ENCODE peak calls at places on chromosomes 16 and 17, in ten cellular contexts. U, D, F, A, S, W, K, T, X and O are unnamed samples.

GRCh38 chr17:41777579-41778188 is 8.8 kb downstream of the JUP start:
- DNase-seq in U (no peak), D (no peak), F (peak), A (peak), S (no peak), W (no peak), K (peak), T (no peak), X (no peak), O (peak)

GRCh38 chr16:28974007-28974436 is 556 bp upstream of the SPNS1 start:
- DNase-seq in U (peak), D (no peak), F (peak), A (peak), S (no peak), W (peak), K (peak), T (peak), X (no peak), O (peak)

GRCh38 chr16:2091722-2092620 is 43.7 kb downstream of the PKD1 start:
- DNase-seq in U (no peak), D (no peak), F (no peak), A (no peak), S (no peak), W (no peak), K (peak), T (no peak), X (no peak), O (no peak)

GRCh38 chr17:41768682-41769288 is 17.7 kb downstream of the JUP start:
- DNase-seq in U (no peak), D (no peak), F (no peak), A (no peak), S (no peak), W (no peak), K (no peak), T (no peak), X (no peak), O (no peak)

GRCh38 chr17:49436174-49436573 is 21.5 kb upstream of the PHB1 start:
- DNase-seq in U (no peak), D (no peak), F (no peak), A (no peak), S (peak), W (no peak), K (no peak), T (no peak), X (no peak), O (no peak)

GRCh38 chr17:13851889-13852288 is 217.4 kb upstream of the COX10 start:
- DNase-seq in U (no peak), D (no peak), F (no peak), A (no peak), S (no peak), W (no peak), K (no peak), T (no peak), X (no peak), O (no peak)

GRCh38 chr16:68229431-68230175 is 6.3 kb downstream of the ESRP2 start:
- DNase-seq in U (peak), D (no peak), F (peak), A (no peak), S (peak), W (no peak), K (peak), T (peak), X (no peak), O (peak)

GRCh38 chr17:39926135-39926587 is 1.2 kb downstream of the ORMDL3 start:
- DNase-seq in U (no peak), D (no peak), F (no peak), A (no peak), S (no peak), W (no peak), K (peak), T (no peak), X (no peak), O (no peak)

GRCh38 chr17:65557349-65558310 is 3.8 kb downstream of the AXIN2 start:
- DNase-seq in U (no peak), D (no peak), F (no peak), A (no peak), S (no peak), W (no peak), K (no peak), T (no peak), X (no peak), O (peak)

GRCh38 chr16:88618182-88618955 is 20.0 kb upstream of the IL17C start:
- DNase-seq in U (no peak), D (no peak), F (no peak), A (no peak), S (no peak), W (no peak), K (peak), T (no peak), X (no peak), O (no peak)

GRCh38 chr17:44847581-44847980 is at the start of gene HIGD1B:
- DNase-seq in U (no peak), D (no peak), F (no peak), A (peak), S (no peak), W (no peak), K (no peak), T (no peak), X (no peak), O (no peak)

GRCh38 chr17:76265624-76266243 is 586 bp downstream of the UBALD2 start:
- DNase-seq in U (peak), D (no peak), F (no peak), A (peak), S (peak), W (no peak), K (peak), T (peak), X (no peak), O (peak)

GRCh38 chr17:34727601-34728000 is 148.2 kb downstream of the TMEM132E start:
- DNase-seq in U (no peak), D (no peak), F (no peak), A (no peak), S (no peak), W (no peak), K (no peak), T (no peak), X (no peak), O (no peak)

GRCh38 chr16:53872248-53873221 is 168.6 kb downstream of the FTO start:
- DNase-seq in U (no peak), D (no peak), F (no peak), A (no peak), S (no peak), W (no peak), K (no peak), T (no peak), X (no peak), O (peak)

GRCh38 chr16:87686697-87687570 is 78.9 kb downstream of the KLHDC4 start:
- DNase-seq in U (no peak), D (no peak), F (no peak), A (no peak), S (no peak), W (no peak), K (no peak), T (no peak), X (no peak), O (no peak)

GRCh38 chr16:2838928-2839327 is 8.8 kb downstream of the ZG16B start:
- DNase-seq in U (peak), D (no peak), F (peak), A (peak), S (no peak), W (no peak), K (peak), T (peak), X (no peak), O (peak)

GRCh38 chr17:57614742-57615141 is 130.4 kb downstream of the CCDC182 start:
- DNase-seq in U (no peak), D (no peak), F (no peak), A (no peak), S (no peak), W (peak), K (no peak), T (no peak), X (no peak), O (no peak)

GRCh38 chr17:62819511-62820221 is 11.6 kb upstream of the MARCHF10 start:
- DNase-seq in U (peak), D (peak), F (peak), A (peak), S (no peak), W (peak), K (peak), T (peak), X (peak), O (peak)

GRCh38 chr16:79770244-79771064 is 169.9 kb upstream of the MAF start:
- DNase-seq in U (peak), D (peak), F (peak), A (peak), S (peak), W (peak), K (peak), T (peak), X (peak), O (no peak)

GRCh38 chr17:28514571-28515002 is 8.4 kb downstream of the FOXN1 start:
- DNase-seq in U (no peak), D (no peak), F (no peak), A (no peak), S (no peak), W (no peak), K (no peak), T (no peak), X (no peak), O (no peak)

GRCh38 chr17:28953444-28954118 is 2.3 kb upstream of the PHF12 start:
- DNase-seq in U (peak), D (no peak), F (peak), A (no peak), S (peak), W (no peak), K (peak), T (peak), X (no peak), O (no peak)

GRCh38 chr16:74984194-74984669 is 691 bp downstream of the WDR59 start:
- DNase-seq in U (peak), D (no peak), F (no peak), A (no peak), S (no peak), W (no peak), K (peak), T (no peak), X (no peak), O (peak)

GRCh38 chr17:75704963-75705875 is 16.0 kb upstream of the ITGB4 start:
- DNase-seq in U (no peak), D (no peak), F (no peak), A (no peak), S (no peak), W (no peak), K (no peak), T (no peak), X (no peak), O (no peak)

GRCh38 chr16:76574651-76575050 is 297.4 kb downstream of the CNTNAP4 start:
- DNase-seq in U (no peak), D (no peak), F (no peak), A (no peak), S (no peak), W (no peak), K (peak), T (no peak), X (no peak), O (no peak)

GRCh38 chr17:63140255-63140654 is 174.2 kb downstream of the TANC2 start:
- DNase-seq in U (peak), D (no peak), F (no peak), A (no peak), S (no peak), W (no peak), K (no peak), T (no peak), X (no peak), O (no peak)

GRCh38 chr17:75909812-75910274 is 5.2 kb upstream of the MRPL38 start:
- DNase-seq in U (no peak), D (no peak), F (peak), A (no peak), S (no peak), W (no peak), K (no peak), T (no peak), X (no peak), O (no peak)

GRCh38 chr17:15490634-15491261 is 23.3 kb upstream of the CDRT4 start:
- DNase-seq in U (peak), D (no peak), F (peak), A (peak), S (peak), W (peak), K (peak), T (peak), X (no peak), O (peak)

GRCh38 chr17:45889579-45889978 is 4.8 kb upstream of the MAPT start:
- DNase-seq in U (no peak), D (no peak), F (no peak), A (no peak), S (no peak), W (no peak), K (peak), T (peak), X (no peak), O (no peak)

GRCh38 chr16:50372611-50373344 is 4.0 kb upstream of the BRD7 start:
- DNase-seq in U (no peak), D (peak), F (no peak), A (peak), S (peak), W (no peak), K (no peak), T (no peak), X (peak), O (peak)

GRCh38 chr16:74770826-74771526 is 3.6 kb downstream of the FA2H start:
- DNase-seq in U (no peak), D (no peak), F (no peak), A (no peak), S (no peak), W (no peak), K (no peak), T (no peak), X (no peak), O (no peak)

GRCh38 chr16:76222853-76223252 is 54.3 kb upstream of the CNTNAP4 start:
- DNase-seq in U (no peak), D (no peak), F (no peak), A (no peak), S (no peak), W (no peak), K (no peak), T (no peak), X (no peak), O (no peak)

GRCh38 chr17:28646039-28646754 is 1.2 kb upstream of the BLTP2 start:
- DNase-seq in U (no peak), D (no peak), F (no peak), A (no peak), S (no peak), W (no peak), K (no peak), T (no peak), X (no peak), O (no peak)

GRCh38 chr17:18987862-18988545 is 16.6 kb downstream of the FAM83G start:
- DNase-seq in U (no peak), D (no peak), F (no peak), A (no peak), S (no peak), W (no peak), K (no peak), T (no peak), X (no peak), O (no peak)

GRCh38 chr17:75046583-75047289 is at the start of the genes ATP5PD and KCTD2:
- DNase-seq in U (peak), D (peak), F (peak), A (peak), S (peak), W (peak), K (peak), T (peak), X (peak), O (peak)

GRCh38 chr17:39737761-39738567 is at the start of gene GRB7:
- DNase-seq in U (no peak), D (no peak), F (peak), A (no peak), S (no peak), W (peak), K (peak), T (peak), X (no peak), O (no peak)

GRCh38 chr17:78272914-78273258 is 41.5 kb downstream of the TMEM235 start:
- DNase-seq in U (no peak), D (no peak), F (no peak), A (no peak), S (no peak), W (no peak), K (no peak), T (no peak), X (no peak), O (no peak)
- TF ChIP-seq CTCF in U (no peak), D (no peak), F (no peak), A (no peak), S (no peak), W (no peak), K (no peak), T (no peak), X (no peak), O (no peak)

GRCh38 chr17:73210002-73210678 is 17.3 kb downstream of the COG1 start:
- DNase-seq in U (peak), D (no peak), F (no peak), A (no peak), S (no peak), W (no peak), K (no peak), T (no peak), X (no peak), O (no peak)
- TF ChIP-seq CTCF in U (peak), D (no peak), F (no peak), A (peak), S (no peak), W (peak), K (peak), T (peak), X (peak), O (peak)

DNA sequence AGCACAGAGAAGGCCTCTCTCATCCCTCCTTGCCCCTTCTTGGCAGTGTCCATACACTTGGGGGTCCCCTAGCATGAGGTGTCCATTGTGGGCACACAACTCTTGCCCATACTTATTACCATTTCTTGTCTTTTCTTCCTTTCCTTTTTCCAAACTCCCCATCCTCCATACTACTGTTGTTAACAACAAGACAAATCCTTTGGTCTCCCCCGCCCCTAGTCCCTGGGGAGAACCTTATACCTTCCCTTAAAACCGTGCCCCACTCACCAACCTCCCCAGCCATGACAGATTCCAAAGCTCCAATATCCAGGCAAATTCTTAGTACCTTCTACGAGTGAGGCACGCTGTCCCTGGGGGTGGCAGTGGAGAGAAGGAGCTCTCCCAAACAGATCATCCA is 82.9 kb downstream of the GAS7 start:
- DNase-seq in U (peak), D (no peak), F (no peak), A (no peak), S (no peak), W (no peak), K (no peak), T (no peak), X (no peak), O (no peak)
- TF ChIP-seq CTCF in U (no peak), D (no peak), F (no peak), A (no peak), S (no peak), W (no peak), K (no peak), T (no peak), X (no peak), O (no peak)

GRCh38 chr17:30095507-30096244 is 20.9 kb upstream of the NSRP1 start:
- DNase-seq in U (peak), D (no peak), F (no peak), A (no peak), S (no peak), W (no peak), K (peak), T (peak), X (no peak), O (peak)
- TF ChIP-seq CTCF in U (peak), D (peak), F (peak), A (peak), S (peak), W (peak), K (no peak), T (peak), X (peak), O (peak)

GRCh38 chr16:70805787-70806186 is 4.8 kb upstream of the VAC14 start:
- DNase-seq in U (peak), D (no peak), F (no peak), A (no peak), S (no peak), W (no peak), K (no peak), T (no peak), X (no peak), O (peak)

GRCh38 chr16:70809392-70810060 is 8.6 kb upstream of the VAC14 start:
- DNase-seq in U (no peak), D (no peak), F (no peak), A (no peak), S (no peak), W (no peak), K (no peak), T (no peak), X (no peak), O (no peak)

GRCh38 chr16:70805380-70805779 is 4.4 kb upstream of the VAC14 start:
- DNase-seq in U (no peak), D (no peak), F (no peak), A (no peak), S (no peak), W (no peak), K (no peak), T (no peak), X (no peak), O (peak)

GRCh38 chr16:70804729-70805169 is 3.8 kb upstream of the VAC14 start:
- DNase-seq in U (no peak), D (no peak), F (no peak), A (no peak), S (no peak), W (no peak), K (no peak), T (no peak), X (no peak), O (no peak)

GRCh38 chr16:70808371-70808770 is 7.4 kb upstream of the VAC14 start:
- DNase-seq in U (peak), D (no peak), F (no peak), A (no peak), S (no peak), W (no peak), K (no peak), T (no peak), X (no peak), O (no peak)
- TF ChIP-seq CTCF in U (peak), D (no peak), F (no peak), A (no peak), S (no peak), W (peak), K (no peak), T (no peak), X (no peak), O (peak)

GRCh38 chr16:47004652-47005051 is 31.2 kb upstream of the DNAJA2 start:
- DNase-seq in U (no peak), D (no peak), F (no peak), A (no peak), S (no peak), W (no peak), K (no peak), T (no peak), X (no peak), O (no peak)
- TF ChIP-seq CTCF in U (no peak), D (no peak), F (no peak), A (no peak), S (no peak), W (no peak), K (no peak), T (no peak), X (no peak), O (no peak)

GRCh38 chr16:85394511-85395206 is 218.5 kb upstream of the GSE1 start:
- DNase-seq in U (no peak), D (no peak), F (no peak), A (peak), S (peak), W (no peak), K (no peak), T (peak), X (no peak), O (no peak)
- TF ChIP-seq CTCF in U (no peak), D (no peak), F (no peak), A (no peak), S (no peak), W (no peak), K (no peak), T (no peak), X (no peak), O (no peak)

GRCh38 chr16:69798466-69798865 is 36.3 kb downstream of the WWP2 start:
- DNase-seq in U (peak), D (no peak), F (no peak), A (no peak), S (no peak), W (no peak), K (no peak), T (no peak), X (no peak), O (no peak)
- TF ChIP-seq CTCF in U (peak), D (peak), F (peak), A (peak), S (peak), W (peak), K (no peak), T (peak), X (peak), O (peak)

DNA sequence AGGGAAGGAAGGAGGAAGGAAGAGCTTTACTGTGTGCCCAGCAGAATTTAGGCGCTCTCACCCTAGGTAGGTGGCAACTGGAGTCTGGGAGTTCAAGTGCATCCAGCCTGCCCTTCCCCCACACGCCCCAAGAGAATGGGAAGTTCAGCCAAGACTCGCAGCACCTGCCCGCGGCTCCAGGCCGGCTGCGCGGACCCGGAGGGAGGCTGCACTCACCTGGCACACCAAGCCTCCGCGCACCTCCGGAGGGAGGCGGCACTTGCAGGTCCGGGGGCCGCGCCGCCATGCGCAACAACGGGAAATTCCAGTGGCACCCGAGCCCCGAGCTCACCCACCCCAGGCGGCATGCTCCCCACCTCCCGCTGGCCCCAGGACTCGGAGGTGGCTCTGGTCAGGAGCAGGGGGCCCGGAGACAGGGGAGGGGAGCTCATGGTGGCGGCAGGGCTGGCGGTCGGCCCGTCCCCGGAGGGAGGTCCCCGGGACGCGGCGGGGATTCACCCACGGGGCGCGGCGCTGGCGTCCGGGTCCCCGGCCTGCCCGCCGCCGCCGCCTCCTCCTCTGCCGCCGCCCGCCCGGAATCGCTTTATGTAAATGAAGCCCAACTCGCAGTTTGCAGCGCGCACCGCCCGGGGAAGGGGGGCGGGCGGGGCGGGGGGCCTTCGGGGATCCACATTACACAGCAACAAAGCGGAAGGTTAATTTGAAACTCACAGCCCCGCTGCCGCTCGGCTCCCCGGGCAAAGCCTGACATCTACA is at the start of gene ZFHX3:
- DNase-seq in U (peak), D (no peak), F (peak), A (peak), S (peak), W (no peak), K (peak), T (peak), X (no peak), O (peak)
- TF ChIP-seq CTCF in U (no peak), D (peak), F (no peak), A (peak), S (no peak), W (peak), K (no peak), T (no peak), X (no peak), O (no peak)